ENCODE peak calls at places on chromosomes 2 and 18, in nine cellular contexts. U, L, V, Q, M, S, C, O and F are unnamed samples. For H3K4me1, the result is how much of the 10 kb centered on the place peaks cover.

GRCh38 chr2:173288561-173288960 is 66.1 kb upstream of the CDCA7 start:
- DNase-seq in L (no peak), C (no peak), O (no peak), M (no peak), Q (peak), U (no peak), V (peak), S (no peak), F (no peak)

GRCh38 chr2:44362207-44363015 is 664 bp downstream of the CAMKMT start:
- DNase-seq in U (no peak), Q (peak), C (peak), S (no peak), V (peak), L (peak), M (peak), O (no peak), F (no peak)

GRCh38 chr2:163347982-163348842 is 387.6 kb downstream of the FIGN start:
- DNase-seq in C (peak), S (peak), L (peak), U (no peak), Q (peak), O (peak), V (peak), M (peak), F (peak)

GRCh38 chr2:20449501-20450200 is 2.8 kb downstream of the RHOB start:
- DNase-seq in Q (peak), L (no peak), C (no peak), S (no peak), U (no peak), M (no peak), O (no peak), V (no peak), F (no peak)

GRCh38 chr2:70902067-70902442 is 33.6 kb upstream of the ATP6V1B1 start:
- DNase-seq in S (no peak), O (no peak), L (no peak), U (no peak), Q (peak), V (no peak), M (no peak), C (no peak), F (no peak)

GRCh38 chr18:63162271-63163014 is 157.1 kb downstream of the BCL2 start:
- DNase-seq in S (no peak), M (no peak), L (no peak), Q (peak), V (no peak), C (no peak), U (no peak), O (no peak), F (no peak)

GRCh38 chr18:79522451-79523220 is 126.9 kb downstream of the NFATC1 start:
- DNase-seq in C (no peak), M (no peak), O (no peak), S (peak), Q (no peak), L (no peak), V (no peak), U (no peak), F (no peak)

GRCh38 chr2:99085400-99085799 is 56.1 kb upstream of the C2orf15 start:
- DNase-seq in M (no peak), C (no peak), S (peak), Q (no peak), O (no peak), U (no peak), L (no peak), V (peak), F (no peak)

GRCh38 chr2:3341336-3341735 is 36.3 kb downstream of the EIPR1 start:
- DNase-seq in C (no peak), L (no peak), V (no peak), S (no peak), Q (no peak), O (no peak), U (no peak), M (no peak), F (no peak)

GRCh38 chr2:133379159-133379558 is 189.1 kb downstream of the NCKAP5 start:
- DNase-seq in S (no peak), C (no peak), V (no peak), Q (peak), O (no peak), L (no peak), U (peak), M (no peak), F (no peak)

GRCh38 chr18:48942554-48943261 is 8.1 kb downstream of the SMAD7 start:
- DNase-seq in C (no peak), M (no peak), Q (peak), O (no peak), L (peak), S (no peak), U (no peak), V (peak), F (no peak)

GRCh38 chr2:223598994-223599645 is 3.0 kb downstream of the SCG2 start:
- DNase-seq in V (peak), O (no peak), C (no peak), S (no peak), U (no peak), L (no peak), Q (peak), M (no peak), F (no peak)

GRCh38 chr2:16473575-16473974 is 192.1 kb downstream of the CYRIA start:
- DNase-seq in V (no peak), O (no peak), M (no peak), U (no peak), S (no peak), Q (no peak), C (no peak), L (no peak), F (no peak)

GRCh38 chr18:44495151-44495550 is 185.5 kb upstream of the SETBP1 start:
- DNase-seq in V (no peak), S (no peak), M (no peak), C (no peak), U (no peak), L (no peak), O (no peak), Q (no peak), F (no peak)

GRCh38 chr2:239866350-239866749 is 158.8 kb downstream of the NDUFA10 start:
- DNase-seq in O (no peak), L (no peak), U (no peak), V (no peak), Q (no peak), S (no peak), M (no peak), C (no peak), F (no peak)

GRCh38 chr2:28620371-28620793 is 124.5 kb downstream of the PLB1 start:
- DNase-seq in L (no peak), Q (no peak), C (no peak), V (no peak), O (no peak), U (no peak), M (no peak), S (no peak), F (no peak)

GRCh38 chr18:31454066-31454708 is 6.6 kb downstream of the DSG3 start:
- DNase-seq in Q (peak), M (no peak), U (peak), S (no peak), L (peak), O (no peak), C (no peak), V (peak), F (no peak)

GRCh38 chr2:15640291-15640711 is 48.6 kb downstream of the DDX1 start:
- DNase-seq in Q (peak), U (no peak), C (peak), V (peak), L (no peak), M (no peak), S (no peak), O (no peak), F (no peak)

GRCh38 chr2:96564563-96564962 is 28.0 kb downstream of the ARID5A start:
- DNase-seq in C (no peak), V (no peak), S (no peak), L (no peak), U (no peak), O (no peak), Q (no peak), M (no peak), F (no peak)

GRCh38 chr2:241000831-241001321 is 2.5 kb downstream of the SNED1 start:
- DNase-seq in S (peak), U (no peak), M (no peak), Q (no peak), C (peak), V (no peak), O (peak), L (no peak), F (no peak)

GRCh38 chr2:669323-669722 is 7.9 kb downstream of the TMEM18 start:
- DNase-seq in L (no peak), V (peak), M (no peak), Q (peak), U (no peak), C (no peak), O (no peak), S (peak), F (no peak)

GRCh38 chr2:55165567-55165966 is 66.5 kb downstream of the CLHC1 start:
- DNase-seq in C (no peak), V (no peak), Q (peak), O (no peak), U (no peak), L (no peak), S (no peak), M (no peak), F (no peak)

GRCh38 chr2:151437630-151438029 is 27.9 kb downstream of the RIF1 start:
- DNase-seq in M (no peak), S (no peak), L (peak), O (no peak), C (no peak), U (no peak), Q (peak), V (peak), F (no peak)

GRCh38 chr2:236876642-236877041 is 209.0 kb upstream of the COPS8 start:
- DNase-seq in L (no peak), M (no peak), C (no peak), V (no peak), U (no peak), Q (no peak), S (no peak), O (no peak), F (no peak)

GRCh38 chr2:239819091-239819973 is 205.8 kb downstream of the NDUFA10 start:
- DNase-seq in Q (no peak), L (no peak), C (no peak), U (no peak), M (no peak), V (no peak), S (peak), O (no peak), F (no peak)

GRCh38 chr2:239457586-239458445 is 57.0 kb upstream of the HDAC4 start:
- DNase-seq in C (no peak), O (no peak), U (no peak), S (peak), V (no peak), Q (no peak), L (no peak), M (no peak), F (no peak)

GRCh38 chr2:22079583-22079982 is 955.8 kb downstream of the TDRD15 start:
- DNase-seq in V (no peak), U (no peak), C (no peak), Q (no peak), S (no peak), L (no peak), O (no peak), M (no peak), F (no peak)

GRCh38 chr2:215405722-215406581 is 29.9 kb downstream of the FN1 start:
- DNase-seq in V (no peak), Q (peak), C (no peak), M (no peak), O (no peak), L (no peak), U (no peak), S (no peak), F (no peak)

GRCh38 chr2:215401896-215402379 is 33.9 kb downstream of the FN1 start:
- DNase-seq in M (no peak), V (peak), L (no peak), U (no peak), Q (peak), O (no peak), C (peak), S (no peak), F (no peak)

GRCh38 chr2:215404357-215404719 is 31.5 kb downstream of the FN1 start:
- DNase-seq in U (no peak), M (no peak), S (no peak), L (no peak), Q (no peak), V (no peak), C (no peak), O (no peak), F (no peak)

GRCh38 chr2:215407061-215407460 is 28.8 kb downstream of the FN1 start:
- DNase-seq in O (no peak), S (no peak), M (no peak), Q (no peak), L (no peak), V (no peak), C (no peak), U (no peak), F (no peak)

GRCh38 chr2:215403441-215404356 is 32.2 kb downstream of the FN1 start:
- DNase-seq in C (no peak), O (no peak), Q (peak), S (no peak), U (no peak), M (no peak), V (no peak), L (no peak), F (no peak)
- H3K4me1 ChIP-seq in C (under half), O (under half), Q (under half), S (under half), U (under half), M (under half), V (under half), L (under half), F (half or more)

GRCh38 chr18:54129448-54130134 is 94.9 kb downstream of the MBD2 start:
- DNase-seq in V (no peak), C (no peak), S (no peak), L (no peak), U (no peak), M (no peak), O (no peak), Q (no peak), F (no peak)

GRCh38 chr18:54130631-54131030 is 93.8 kb downstream of the MBD2 start:
- DNase-seq in L (no peak), M (no peak), O (no peak), Q (no peak), V (no peak), U (no peak), C (no peak), S (no peak), F (no peak)

GRCh38 chr18:54125429-54125828 is 99.0 kb downstream of the MBD2 start:
- DNase-seq in V (no peak), U (no peak), L (no peak), M (no peak), Q (no peak), C (no peak), S (no peak), O (no peak), F (no peak)

GRCh38 chr18:54130177-54130576 is 94.3 kb downstream of the MBD2 start:
- DNase-seq in O (no peak), S (no peak), M (no peak), V (no peak), C (no peak), U (no peak), L (no peak), Q (no peak), F (no peak)

GRCh38 chr18:54127759-54128378 is 96.6 kb downstream of the MBD2 start:
- DNase-seq in M (no peak), L (peak), S (peak), O (no peak), U (no peak), Q (peak), C (peak), V (peak), F (no peak)
- TF ChIP-seq CTCF in M (peak), L (peak), S (peak), O (no peak), U (peak), Q (peak), C (peak), V (peak), F (peak)

GRCh38 chr2:179571721-179572120 is 289.7 kb downstream of the ZNF385B start:
- DNase-seq in L (no peak), Q (no peak), V (no peak), U (no peak), S (no peak), M (no peak), O (no peak), C (no peak), F (no peak)
- H3K27ac ChIP-seq in L (no peak), Q (no peak), V (no peak), U (no peak), S (no peak), M (no peak), O (peak), C (no peak), F (no peak)

GRCh38 chr2:205733082-205733481 is 50.8 kb downstream of the NRP2 start:
- DNase-seq in Q (no peak), M (no peak), C (no peak), L (no peak), S (no peak), U (no peak), O (no peak), V (no peak), F (no peak)
- H3K4me1 ChIP-seq in Q (under half), M (under half), C (under half), L (under half), S (under half), U (under half), O (half or more), V (under half), F (under half)

DNA sequence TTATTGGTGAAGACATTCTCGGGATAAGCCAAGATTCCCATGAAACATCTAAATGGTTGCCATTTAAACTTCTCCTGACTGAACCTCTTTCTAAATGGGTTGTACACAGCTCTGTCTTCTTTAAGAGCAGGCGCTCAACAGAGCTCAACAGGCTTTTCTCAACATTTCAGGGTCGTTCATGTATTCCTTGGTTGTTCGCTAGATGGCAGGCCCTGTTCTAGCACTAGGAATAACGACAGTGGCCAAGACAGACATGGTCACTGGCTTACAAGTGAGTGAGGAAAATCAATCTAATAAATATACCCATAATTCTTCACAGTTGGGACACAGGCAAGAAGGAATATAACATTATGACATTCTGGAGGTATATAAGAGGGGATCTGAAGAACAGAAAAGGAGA is 154.5 kb downstream of the SMAD2 start:
- DNase-seq in L (no peak), Q (no peak), U (no peak), O (no peak), M (no peak), C (no peak), S (no peak), V (peak), F (no peak)
- TF ChIP-seq CTCF in L (no peak), Q (peak), U (no peak), O (no peak), M (peak), C (peak), S (peak), V (peak), F (peak)